ENCODE peak calls at places on chromosomes 1 and 21, in six cellular contexts. P is heart right ventricle; D is fibroblast of lung; T is kidney; A is adrenal gland; Y is CD4-positive, CD25-positive, alpha-beta regulatory T cell. G is an unnamed sample.

GRCh38 chr21:42340187-42340586 is 10.6 kb downstream of the TFF2 start:
- DNase-seq in Y (no peak), T (no peak), D (no peak), A (no peak), P (no peak), G (no peak)

GRCh38 chr1:109446236-109446635 is 20.0 kb upstream of the PSMA5 start:
- DNase-seq in Y (no peak), A (no peak), D (no peak), P (no peak), T (no peak), G (no peak)

GRCh38 chr1:235783148-235783776 is 83.4 kb downstream of the LYST start:
- DNase-seq in P (no peak), D (peak; percentile 55), T (no peak), A (no peak), Y (peak; percentile 46), G (no peak)

GRCh38 chr1:163709636-163710035 is 387.9 kb downstream of the NUF2 start:
- DNase-seq in A (no peak), P (no peak), Y (no peak), T (no peak), D (peak; percentile 5), G (no peak)

GRCh38 chr1:209646558-209646957 is 5.7 kb downstream of the LAMB3 start:
- DNase-seq in A (no peak), P (no peak), D (peak; percentile 73), Y (peak; percentile 14), T (no peak), G (no peak)

GRCh38 chr1:8423702-8424538 is 106.0 kb downstream of the SLC45A1 start:
- DNase-seq in T (peak; percentile 86), Y (peak; percentile 72), D (peak; percentile 78), A (peak; percentile 57), P (peak; percentile 60), G (peak; percentile 74)

GRCh38 chr1:179091691-179092165 is 9.9 kb downstream of the TOR3A start:
- DNase-seq in D (no peak), Y (no peak), P (peak; percentile 42), A (no peak), T (peak; percentile 79), G (peak; percentile 84)

GRCh38 chr1:185850366-185850765 is 116.2 kb downstream of the HMCN1 start:
- DNase-seq in D (peak; percentile 34), A (no peak), P (no peak), Y (no peak), T (no peak), G (no peak)

GRCh38 chr21:16751705-16752104 is 761.1 kb upstream of the CXADR start:
- DNase-seq in T (no peak), P (no peak), D (peak; percentile 30), Y (no peak), A (no peak), G (no peak)

GRCh38 chr1:200180821-200181220 is 153.3 kb downstream of the NR5A2 start:
- DNase-seq in D (peak; percentile 66), P (peak; percentile 7), Y (no peak), A (peak; percentile 55), T (no peak), G (no peak)

GRCh38 chr21:37045139-37045538 is 27.7 kb downstream of the PIGP start:
- DNase-seq in Y (peak; percentile 37), T (no peak), P (no peak), A (no peak), D (no peak), G (no peak)

GRCh38 chr1:39450956-39451601 is 40.4 kb upstream of the BMP8A start:
- DNase-seq in P (no peak), A (peak; percentile 37), Y (no peak), D (peak; percentile 84), T (no peak), G (no peak)

GRCh38 chr1:27560271-27561125 is 43.4 kb downstream of the AHDC1 start:
- DNase-seq in A (no peak), Y (no peak), D (no peak), T (no peak), P (no peak), G (no peak)

GRCh38 chr1:22528451-22528850 is 34.8 kb upstream of the EPHA8 start:
- DNase-seq in Y (no peak), A (no peak), T (no peak), P (no peak), D (no peak), G (peak; percentile 28)

GRCh38 chr1:233230011-233230410 is 65.5 kb downstream of the PCNX2 start:
- DNase-seq in A (no peak), P (no peak), T (no peak), Y (no peak), D (peak; percentile 13), G (no peak)

GRCh38 chr1:168636642-168637111 is 60.3 kb downstream of the XCL1 start:
- DNase-seq in Y (no peak), P (peak; percentile 31), D (peak; percentile 84), T (no peak), A (no peak), G (no peak)

GRCh38 chr1:1946540-1946939 is 27.5 kb upstream of the TMEM52 start:
- DNase-seq in P (peak; percentile 45), Y (no peak), T (peak; percentile 93), D (peak; percentile 25), A (no peak), G (peak; percentile 82)

GRCh38 chr1:21852282-21853129 is 40.4 kb downstream of the LDLRAD2 start:
- DNase-seq in P (no peak), Y (peak; percentile 46), D (no peak), A (peak; percentile 11), T (no peak), G (no peak)

GRCh38 chr1:194194724-194195123 is 1008.3 kb upstream of the B3GALT2 start:
- DNase-seq in T (no peak), Y (no peak), A (no peak), D (peak; percentile 65), P (no peak), G (no peak)

GRCh38 chr1:61157420-61157987 is 75.1 kb downstream of the NFIA start:
- DNase-seq in P (no peak), A (no peak), T (no peak), Y (peak; percentile 2), D (peak; percentile 96), G (no peak)

GRCh38 chr1:22064751-22065402 is 12.4 kb downstream of the CDC42 start:
- DNase-seq in T (no peak), P (no peak), Y (no peak), A (no peak), D (no peak), G (no peak)

GRCh38 chr1:201933840-201934430 is 12.4 kb downstream of the LMOD1 start:
- DNase-seq in P (no peak), D (peak; percentile 33), Y (no peak), T (no peak), A (no peak), G (no peak)

GRCh38 chr21:42156690-42157605 is 62.0 kb upstream of the ABCG1 start:
- DNase-seq in T (peak; percentile 54), Y (no peak), D (no peak), A (no peak), P (peak; percentile 35), G (no peak)

GRCh38 chr1:193325771-193326170 is 139.4 kb upstream of the B3GALT2 start:
- DNase-seq in A (no peak), T (no peak), Y (no peak), D (peak; percentile 39), P (no peak), G (no peak)

GRCh38 chr1:47915677-47916353 is 81.4 kb downstream of the TRABD2B start:
- DNase-seq in D (no peak), P (no peak), T (no peak), Y (no peak), A (no peak), G (no peak)

DNA sequence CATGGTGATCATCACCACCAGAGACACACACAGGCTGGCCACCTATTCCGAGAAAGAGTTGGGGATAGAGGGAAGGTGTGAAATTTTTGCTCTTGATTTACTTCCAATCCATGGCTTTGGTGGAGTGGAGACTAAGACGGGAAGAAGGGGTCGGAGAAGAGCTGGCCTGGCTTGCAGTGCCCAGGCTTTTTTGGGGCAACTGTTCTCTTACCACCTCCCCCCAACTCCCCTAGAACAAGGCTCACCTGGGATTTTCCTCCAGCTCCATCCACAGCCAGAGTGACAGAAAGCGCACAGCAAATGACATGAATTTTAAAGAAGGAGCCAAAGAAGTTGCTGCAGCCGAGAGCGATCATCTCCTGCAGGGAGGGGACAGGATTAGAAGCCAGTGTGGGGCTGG is 16.0 kb downstream of the SLC26A9 start:
- DNase-seq in T (no peak), P (no peak), Y (no peak), D (no peak), A (no peak), G (no peak)
- H3K4me1 ChIP-seq in T (no peaks in the 10 kb centered on the region), P (no peaks in the 10 kb centered on the region), Y (no peaks in the 10 kb centered on the region), D (no peaks in the 10 kb centered on the region), A (no peaks in the 10 kb centered on the region), G (peaks cover 6% of the 10 kb centered on the region)

GRCh38 chr1:32758795-32759430 is 56.3 kb upstream of the SYNC start:
- DNase-seq in Y (no peak), A (no peak), T (no peak), D (no peak), P (no peak), G (no peak)
- H3K4me1 ChIP-seq in Y (peaks cover 8% of the 10 kb centered on the region), A (peaks cover 76% of the 10 kb centered on the region), T (peaks cover 33% of the 10 kb centered on the region), D (peaks cover 24% of the 10 kb centered on the region), P (peaks cover 12% of the 10 kb centered on the region), G (peaks cover 7% of the 10 kb centered on the region)

GRCh38 chr1:28750330-28750729 is 13.6 kb downstream of the YTHDF2 start:
- DNase-seq in Y (no peak), A (no peak), T (no peak), D (no peak), P (no peak), G (no peak)
- H3K4me1 ChIP-seq in Y (peaks cover 76% of the 10 kb centered on the region), A (peaks cover 20% of the 10 kb centered on the region), T (peaks cover 15% of the 10 kb centered on the region), D (peaks cover 8% of the 10 kb centered on the region), P (peaks cover 50% of the 10 kb centered on the region), G (peaks cover 80% of the 10 kb centered on the region)

GRCh38 chr1:54002544-54003248 is 15.3 kb downstream of the LDLRAD1 start:
- DNase-seq in A (no peak), D (no peak), T (no peak), P (no peak), Y (no peak), G (no peak)
- H3K4me1 ChIP-seq in A (no peaks in the 10 kb centered on the region), D (no peaks in the 10 kb centered on the region), T (no peaks in the 10 kb centered on the region), P (no peaks in the 10 kb centered on the region), Y (no peaks in the 10 kb centered on the region), G (no peaks in the 10 kb centered on the region)